ENCODE peak calls at places on chromosome 7, in five cellular contexts. One of them, this sample, is unnamed.

GRCh38 chr7:150415161-150416160 is 35.0 kb upstream of the GIMAP8 start:
- DNase-seq in lower leg skin: no peak
- DNase-seq in suprapubic skin: no peak
- DNase-seq in cardiac muscle cell: no peak
- DNase-seq in neural crest cell: no peak
- DNase-seq in this sample: no peak

GRCh38 chr7:73547841-73548240 is 9.6 kb downstream of the BCL7B start:
- DNase-seq in suprapubic skin: no peak
- DNase-seq in lower leg skin: no peak
- DNase-seq in neural crest cell: no peak
- DNase-seq in cardiac muscle cell: no peak
- DNase-seq in this sample: no peak

GRCh38 chr7:428896-429827 is 90.5 kb downstream of the PDGFA start:
- DNase-seq in cardiac muscle cell: no peak
- DNase-seq in neural crest cell: no peak
- DNase-seq in suprapubic skin: no peak
- DNase-seq in lower leg skin: no peak
- DNase-seq in this sample: no peak

GRCh38 chr7:14376711-14377110 is 387.2 kb upstream of the ETV1 start:
- DNase-seq in suprapubic skin: no peak
- DNase-seq in cardiac muscle cell: no peak
- DNase-seq in neural crest cell: no peak
- DNase-seq in lower leg skin: no peak
- DNase-seq in this sample: no peak

GRCh38 chr7:139673230-139673629 is 104.6 kb downstream of the HIPK2 start:
- DNase-seq in suprapubic skin: no peak
- DNase-seq in neural crest cell: no peak
- DNase-seq in lower leg skin: no peak
- DNase-seq in cardiac muscle cell: peak; percentile 52
- DNase-seq in this sample: no peak

GRCh38 chr7:51376420-51377092 is 59.9 kb upstream of the COBL start:
- DNase-seq in cardiac muscle cell: no peak
- DNase-seq in suprapubic skin: no peak
- DNase-seq in neural crest cell: no peak
- DNase-seq in lower leg skin: no peak
- DNase-seq in this sample: no peak

GRCh38 chr7:65379318-65379717 is 5.7 kb downstream of the ZNF92 start:
- DNase-seq in lower leg skin: no peak
- DNase-seq in suprapubic skin: no peak
- DNase-seq in neural crest cell: no peak
- DNase-seq in cardiac muscle cell: peak; percentile 62
- DNase-seq in this sample: no peak

GRCh38 chr7:7821517-7821916 is 103.1 kb upstream of the RPA3 start:
- DNase-seq in neural crest cell: no peak
- DNase-seq in cardiac muscle cell: no peak
- DNase-seq in lower leg skin: no peak
- DNase-seq in suprapubic skin: no peak
- DNase-seq in this sample: no peak

GRCh38 chr7:31336202-31337035 is 4.1 kb downstream of the NEUROD6 start:
- DNase-seq in neural crest cell: no peak
- DNase-seq in cardiac muscle cell: peak; percentile 9
- DNase-seq in suprapubic skin: no peak
- DNase-seq in lower leg skin: no peak
- DNase-seq in this sample: no peak

GRCh38 chr7:32415936-32416335 is 74.2 kb downstream of the LSM5 start:
- DNase-seq in cardiac muscle cell: no peak
- DNase-seq in suprapubic skin: no peak
- DNase-seq in lower leg skin: no peak
- DNase-seq in neural crest cell: no peak
- DNase-seq in this sample: no peak

GRCh38 chr7:81460646-81461045 is 309.2 kb downstream of the HGF start:
- DNase-seq in lower leg skin: no peak
- DNase-seq in neural crest cell: no peak
- DNase-seq in cardiac muscle cell: no peak
- DNase-seq in suprapubic skin: no peak
- DNase-seq in this sample: no peak

GRCh38 chr7:4267326-4268039 is 414.6 kb upstream of the FOXK1 start:
- DNase-seq in cardiac muscle cell: no peak
- DNase-seq in suprapubic skin: no peak
- DNase-seq in neural crest cell: no peak
- DNase-seq in lower leg skin: no peak
- DNase-seq in this sample: no peak

GRCh38 chr7:12719978-12720377 is 32.5 kb downstream of the ARL4A start:
- DNase-seq in lower leg skin: no peak
- DNase-seq in cardiac muscle cell: no peak
- DNase-seq in neural crest cell: no peak
- DNase-seq in suprapubic skin: no peak
- DNase-seq in this sample: peak; percentile 45

GRCh38 chr7:57443567-57443966 is 6.4 kb upstream of the ZNF716 start:
- DNase-seq in suprapubic skin: no peak
- DNase-seq in cardiac muscle cell: no peak
- DNase-seq in neural crest cell: no peak
- DNase-seq in lower leg skin: no peak
- DNase-seq in this sample: no peak

GRCh38 chr7:106345421-106346166 is 60.8 kb upstream of the NAMPT start:
- DNase-seq in neural crest cell: no peak
- DNase-seq in cardiac muscle cell: no peak
- DNase-seq in suprapubic skin: no peak
- DNase-seq in lower leg skin: no peak
- DNase-seq in this sample: peak; percentile 64

GRCh38 chr7:37248396-37248836 is 200.2 kb downstream of the ELMO1 start:
- DNase-seq in lower leg skin: no peak
- DNase-seq in neural crest cell: peak; percentile 26
- DNase-seq in cardiac muscle cell: peak; percentile 10
- DNase-seq in suprapubic skin: no peak
- DNase-seq in this sample: no peak

GRCh38 chr7:32073533-32073932 is 3.3 kb upstream of the PDE1C start:
- DNase-seq in neural crest cell: no peak
- DNase-seq in cardiac muscle cell: no peak
- DNase-seq in lower leg skin: no peak
- DNase-seq in suprapubic skin: no peak
- DNase-seq in this sample: no peak

GRCh38 chr7:129205987-129206785 is 17.8 kb downstream of the SMO start:
- DNase-seq in cardiac muscle cell: no peak
- DNase-seq in suprapubic skin: no peak
- DNase-seq in neural crest cell: no peak
- DNase-seq in lower leg skin: no peak
- DNase-seq in this sample: no peak

GRCh38 chr7:129209067-129209926 is 15.5 kb upstream of the AHCYL2 start:
- DNase-seq in neural crest cell: no peak
- DNase-seq in suprapubic skin: no peak
- DNase-seq in lower leg skin: no peak
- DNase-seq in cardiac muscle cell: no peak
- DNase-seq in this sample: no peak

GRCh38 chr7:129210256-129210988 is 14.4 kb upstream of the AHCYL2 start:
- DNase-seq in suprapubic skin: peak; percentile 84
- DNase-seq in cardiac muscle cell: peak; percentile 80
- DNase-seq in neural crest cell: peak; percentile 82
- DNase-seq in lower leg skin: peak; percentile 55
- DNase-seq in this sample: no peak

GRCh38 chr7:129210989-129211312 is 13.9 kb upstream of the AHCYL2 start:
- DNase-seq in suprapubic skin: no peak
- DNase-seq in cardiac muscle cell: no peak
- DNase-seq in neural crest cell: no peak
- DNase-seq in lower leg skin: no peak
- DNase-seq in this sample: no peak

DNA sequence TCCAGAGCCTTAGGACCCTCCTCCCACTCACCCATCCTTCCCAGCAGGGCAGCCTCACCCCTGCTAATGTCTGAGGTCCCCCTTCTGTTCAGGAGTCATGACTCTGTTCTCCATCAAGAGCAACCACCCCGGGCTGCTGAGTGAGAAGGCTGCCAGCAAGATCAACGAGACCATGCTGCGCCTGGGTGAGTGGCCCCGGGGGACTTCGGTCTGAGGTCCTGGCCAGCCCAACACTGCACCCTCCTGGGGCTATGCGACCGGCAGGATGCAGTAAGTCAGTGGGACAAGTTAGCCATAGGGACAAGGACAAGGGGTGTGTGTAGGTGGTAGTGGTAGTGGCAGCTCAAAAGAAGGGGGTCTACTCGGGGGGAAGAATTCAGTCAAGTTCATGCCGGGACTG is 16.2 kb upstream of the AHCYL2 start:
- DNase-seq in cardiac muscle cell: no peak
- DNase-seq in lower leg skin: no peak
- DNase-seq in neural crest cell: no peak
- DNase-seq in suprapubic skin: no peak
- DNase-seq in this sample: no peak
- TF ChIP-seq CTCF in cardiac muscle cell: no peak
- TF ChIP-seq CTCF in lower leg skin: no peak
- TF ChIP-seq CTCF in neural crest cell: no peak
- TF ChIP-seq CTCF in suprapubic skin: no peak
- TF ChIP-seq CTCF in this sample: no peak

DNA sequence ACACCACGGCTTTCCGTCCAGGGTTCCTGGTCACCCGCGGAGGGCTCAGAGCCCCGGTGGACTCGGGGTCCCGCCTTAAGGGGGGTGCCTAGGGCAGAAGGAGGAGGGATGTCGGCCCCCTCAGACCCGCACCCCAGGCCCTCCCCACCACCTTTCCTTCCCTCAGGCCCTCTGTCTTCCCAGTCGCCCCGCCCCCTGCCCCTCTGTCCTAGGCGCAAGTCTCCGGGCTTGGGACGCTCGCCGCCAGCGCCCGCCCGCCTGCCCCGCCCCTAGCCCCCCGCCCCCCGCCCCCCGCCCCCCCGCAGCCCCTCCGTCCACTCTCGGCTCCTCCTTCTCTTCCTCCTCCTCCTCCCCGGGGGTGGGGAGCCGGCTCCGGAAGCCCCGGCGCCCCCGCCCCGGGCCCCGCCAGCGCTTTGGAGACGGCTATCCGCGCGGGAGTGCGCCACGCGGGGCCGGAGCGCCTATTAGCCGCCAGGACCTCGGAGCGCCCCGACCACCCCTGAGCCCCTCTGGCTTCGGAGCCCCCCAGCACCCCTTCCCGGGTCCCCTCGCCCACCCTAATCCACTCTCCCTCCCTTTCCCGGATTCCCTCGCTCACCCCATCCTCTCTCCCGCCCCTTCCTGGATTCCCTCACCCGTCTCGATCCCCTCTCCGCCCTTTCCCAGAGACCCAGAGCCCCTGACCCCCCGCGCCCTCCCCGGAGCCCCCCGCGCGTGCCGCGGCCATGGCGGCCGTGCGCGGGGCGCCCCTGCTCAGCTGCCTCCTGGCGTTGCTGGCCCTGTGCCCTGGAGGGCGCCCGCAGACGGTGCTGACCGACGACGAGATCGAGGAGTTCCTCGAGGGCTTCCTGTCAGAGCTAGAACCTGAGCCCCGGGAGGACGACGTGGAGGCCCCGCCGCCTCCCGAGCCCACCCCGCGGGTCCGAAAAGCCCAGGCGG is at the start of gene AEBP1:
- DNase-seq in neural crest cell: peak; percentile 26
- DNase-seq in cardiac muscle cell: peak; percentile 67
- DNase-seq in suprapubic skin: no peak
- DNase-seq in lower leg skin: no peak
- DNase-seq in this sample: peak; percentile 8
- TF ChIP-seq CTCF in neural crest cell: peak; percentile 14
- TF ChIP-seq CTCF in cardiac muscle cell: no peak
- TF ChIP-seq CTCF in suprapubic skin: no peak
- TF ChIP-seq CTCF in lower leg skin: no peak
- TF ChIP-seq CTCF in this sample: no peak

GRCh38 chr7:98831641-98832221 is 38.1 kb downstream of the TMEM130 start:
- DNase-seq in lower leg skin: no peak
- DNase-seq in cardiac muscle cell: no peak
- DNase-seq in neural crest cell: peak; percentile 37
- DNase-seq in suprapubic skin: no peak
- DNase-seq in this sample: no peak
- TF ChIP-seq CTCF in lower leg skin: no peak
- TF ChIP-seq CTCF in cardiac muscle cell: peak; percentile 59
- TF ChIP-seq CTCF in neural crest cell: peak; percentile 65
- TF ChIP-seq CTCF in suprapubic skin: no peak
- TF ChIP-seq CTCF in this sample: peak; percentile 80

GRCh38 chr7:137791947-137792346 is 54.8 kb downstream of the DGKI start:
- DNase-seq in cardiac muscle cell: no peak
- DNase-seq in neural crest cell: no peak
- DNase-seq in suprapubic skin: no peak
- DNase-seq in lower leg skin: no peak
- DNase-seq in this sample: no peak
- TF ChIP-seq CTCF in cardiac muscle cell: no peak
- TF ChIP-seq CTCF in neural crest cell: no peak
- TF ChIP-seq CTCF in suprapubic skin: no peak
- TF ChIP-seq CTCF in lower leg skin: no peak
- TF ChIP-seq CTCF in this sample: no peak

GRCh38 chr7:29805031-29805430 is 1.3 kb upstream of the WIPF3 start:
- DNase-seq in neural crest cell: no peak
- DNase-seq in suprapubic skin: no peak
- DNase-seq in lower leg skin: no peak
- DNase-seq in cardiac muscle cell: no peak
- DNase-seq in this sample: no peak

GRCh38 chr7:29808075-29808786 is 1.9 kb downstream of the WIPF3 start:
- DNase-seq in suprapubic skin: no peak
- DNase-seq in neural crest cell: no peak
- DNase-seq in cardiac muscle cell: no peak
- DNase-seq in lower leg skin: no peak
- DNase-seq in this sample: no peak

GRCh38 chr7:29807179-29807841 is 1.0 kb downstream of the WIPF3 start:
- DNase-seq in cardiac muscle cell: peak; percentile 44
- DNase-seq in lower leg skin: no peak
- DNase-seq in suprapubic skin: no peak
- DNase-seq in neural crest cell: peak; percentile 41
- DNase-seq in this sample: no peak

GRCh38 chr7:29806793-29807178 is 478 bp downstream of the WIPF3 start:
- DNase-seq in neural crest cell: no peak
- DNase-seq in suprapubic skin: no peak
- DNase-seq in lower leg skin: no peak
- DNase-seq in cardiac muscle cell: no peak
- DNase-seq in this sample: no peak

GRCh38 chr7:29806131-29806792 is at the start of gene WIPF3:
- DNase-seq in lower leg skin: no peak
- DNase-seq in suprapubic skin: no peak
- DNase-seq in neural crest cell: peak; percentile 38
- DNase-seq in cardiac muscle cell: peak; percentile 70
- DNase-seq in this sample: no peak
- TF ChIP-seq CTCF in lower leg skin: no peak
- TF ChIP-seq CTCF in suprapubic skin: no peak
- TF ChIP-seq CTCF in neural crest cell: no peak
- TF ChIP-seq CTCF in cardiac muscle cell: no peak
- TF ChIP-seq CTCF in this sample: no peak

DNA sequence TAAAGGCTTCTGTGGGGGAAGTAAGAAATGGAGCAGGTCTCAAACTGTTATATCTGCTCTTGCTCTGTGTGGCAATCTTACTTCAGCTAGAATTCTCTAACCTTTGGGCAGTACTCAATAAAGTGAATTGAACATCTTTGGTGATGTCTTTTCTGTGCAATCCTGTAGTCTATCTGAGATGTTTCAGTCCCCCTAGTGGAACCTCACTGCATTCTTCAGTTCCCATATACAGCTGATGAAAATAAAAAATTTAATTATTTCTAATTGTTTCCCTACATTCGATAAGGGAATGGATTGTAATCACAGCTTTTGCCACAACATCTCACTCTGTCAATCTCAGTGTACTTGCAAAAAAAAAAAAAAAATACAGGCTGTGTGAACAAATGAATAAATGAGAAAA is 522.6 kb downstream of the DNAJB9 start:
- DNase-seq in cardiac muscle cell: no peak
- DNase-seq in neural crest cell: no peak
- DNase-seq in suprapubic skin: no peak
- DNase-seq in lower leg skin: no peak
- DNase-seq in this sample: no peak
- TF ChIP-seq CTCF in cardiac muscle cell: peak; percentile 9
- TF ChIP-seq CTCF in neural crest cell: peak; percentile 48
- TF ChIP-seq CTCF in suprapubic skin: no peak
- TF ChIP-seq CTCF in lower leg skin: no peak
- TF ChIP-seq CTCF in this sample: no peak